ENCODE peak calls at places on chromosomes 6 and 20, in six cellular contexts. S is IMR-90, L is H1, P is neuronal stem cell, A is H9, E is mesenchymal stem cell. U is an unnamed sample.

GRCh38 chr20:44460795-44461141 is 14.9 kb upstream of the TTPAL start:
- DNase-seq in L (no peak), E (peak), P (no peak), A (no peak), S (peak), U (no peak)

GRCh38 chr6:37303891-37304503 is 46.1 kb upstream of the TMEM217 start:
- DNase-seq in A (no peak), E (peak), S (peak), L (no peak), P (no peak), U (peak)

GRCh38 chr20:10524643-10525042 is 89.5 kb downstream of the SLX4IP start:
- DNase-seq in P (no peak), S (no peak), A (no peak), L (no peak), E (no peak), U (peak)

GRCh38 chr6:133892444-133893323 is 3.8 kb downstream of the TCF21 start:
- DNase-seq in S (peak), A (peak), L (no peak), E (peak), P (no peak), U (no peak)

GRCh38 chr6:5749666-5750215 is 257.0 kb downstream of the NRN1 start:
- DNase-seq in A (no peak), S (no peak), P (no peak), L (no peak), E (no peak), U (no peak)

GRCh38 chr6:97668716-97669115 is 385.7 kb upstream of the MMS22L start:
- DNase-seq in L (no peak), E (no peak), S (no peak), A (no peak), P (peak), U (no peak)

GRCh38 chr6:134196568-134197301 is 121.2 kb downstream of the SGK1 start:
- DNase-seq in L (no peak), E (no peak), S (no peak), A (no peak), P (no peak), U (no peak)

GRCh38 chr6:52161689-52162438 is 24.3 kb upstream of the IL17A start:
- DNase-seq in S (no peak), A (no peak), L (no peak), P (no peak), E (no peak), U (no peak)

GRCh38 chr6:137699036-137699683 is 167.9 kb upstream of the TNFAIP3 start:
- DNase-seq in E (peak), S (peak), A (no peak), P (no peak), L (no peak), U (peak)

GRCh38 chr6:20830576-20830975 is 296.3 kb downstream of the CDKAL1 start:
- DNase-seq in P (no peak), S (no peak), L (no peak), A (no peak), E (no peak), U (no peak)

GRCh38 chr6:128515550-128516513 is 4.6 kb downstream of the PTPRK start:
- DNase-seq in S (peak), P (no peak), L (no peak), E (peak), A (no peak), U (no peak)

GRCh38 chr20:4936851-4937412 is 64.4 kb downstream of the SLC23A2 start:
- DNase-seq in S (no peak), A (no peak), E (no peak), L (no peak), P (no peak), U (no peak)

DNA sequence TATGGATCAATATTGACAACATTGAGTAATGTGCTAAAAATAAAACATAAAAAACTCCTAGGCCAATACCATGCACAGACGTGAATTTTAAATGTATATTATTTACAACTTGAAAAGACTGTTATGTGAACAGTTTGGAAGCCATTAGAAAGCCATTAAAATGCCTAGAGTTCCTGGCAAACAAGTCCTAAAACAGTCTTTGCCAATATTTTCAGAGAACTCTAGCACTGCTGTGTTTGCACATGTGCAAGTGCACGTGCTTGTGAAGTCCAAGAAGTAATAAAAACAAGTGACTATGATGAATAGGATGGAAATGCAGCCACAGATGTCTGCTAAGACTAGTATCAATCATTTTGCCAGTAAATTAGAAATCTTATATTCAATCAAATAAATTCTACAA is 1447.5 kb downstream of the GRIK2 start:
- DNase-seq in E (no peak), L (no peak), P (no peak), S (no peak), A (no peak), U (no peak)
- H4K91ac ChIP-seq in E (no peak), L (no peak), P (no peak), S (no peak), A (no peak), U (no peak)

GRCh38 chr6:43347444-43347843 is 22.0 kb downstream of the ZNF318 start:
- DNase-seq in E (no peak), P (no peak), L (no peak), S (no peak), A (no peak), U (no peak)
- H3K9ac ChIP-seq in E (no peak), P (no peak), L (no peak), S (no peak), A (no peak), U (no peak)

GRCh38 chr6:26534681-26535465 is 3.3 kb upstream of the HMGN4 start:
- DNase-seq in S (no peak), L (no peak), P (no peak), E (no peak), A (no peak), U (no peak)

GRCh38 chr6:26530203-26530602 is 8.0 kb upstream of the HMGN4 start:
- DNase-seq in L (no peak), E (no peak), P (no peak), A (no peak), S (no peak), U (no peak)

GRCh38 chr6:26533532-26533931 is 4.6 kb upstream of the HMGN4 start:
- DNase-seq in E (no peak), L (no peak), A (no peak), P (no peak), S (no peak), U (no peak)

GRCh38 chr6:26531897-26532296 is 6.3 kb upstream of the HMGN4 start:
- DNase-seq in P (no peak), E (no peak), L (no peak), A (no peak), S (no peak), U (no peak)

DNA sequence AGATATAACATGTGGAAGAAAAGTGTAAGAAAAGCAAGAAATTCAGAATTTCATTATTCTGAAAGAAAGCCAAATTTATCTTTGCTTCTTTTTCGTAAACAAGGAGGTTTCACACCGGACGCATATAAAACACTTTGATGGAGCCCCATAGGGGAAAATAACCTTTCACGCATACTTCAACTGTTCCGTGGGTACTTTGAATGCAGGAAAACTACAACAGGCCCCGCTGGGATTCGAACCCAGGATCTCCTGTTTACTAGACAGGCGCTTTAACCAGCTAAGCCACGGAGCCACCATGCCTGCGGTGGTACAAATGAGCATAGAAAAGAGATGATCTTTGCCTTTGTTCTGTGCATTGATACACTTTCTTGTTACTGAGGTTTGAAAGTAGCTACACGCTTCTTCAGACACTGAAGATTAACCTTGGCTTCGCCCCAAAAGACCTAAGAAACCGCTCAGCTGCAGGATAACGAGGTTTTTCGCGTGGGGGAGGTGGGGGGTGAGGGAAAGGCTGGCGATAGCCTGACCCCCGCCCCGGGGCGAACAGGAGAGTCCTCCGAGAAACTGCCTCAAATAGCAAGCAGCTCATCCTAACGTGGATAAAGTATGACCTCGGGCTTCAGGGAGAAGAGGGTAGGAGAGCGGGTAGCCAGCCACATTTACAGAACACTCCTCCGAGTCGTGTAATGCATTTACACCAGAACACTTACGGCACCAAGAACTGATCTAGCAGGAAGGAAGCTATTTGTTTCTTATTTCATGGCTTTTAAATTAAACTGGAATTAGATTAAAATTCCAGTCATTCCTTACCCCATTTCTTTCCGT is 5.3 kb upstream of the HMGN4 start:
- DNase-seq in L (no peak), A (peak), P (peak), E (peak), S (peak), U (peak)
- H3K18ac ChIP-seq in L (no peak), A (peak), P (peak), E (peak), S (peak), U (no peak)

GRCh38 chr6:16731503-16732018 is 29.7 kb downstream of the ATXN1 start:
- DNase-seq in E (peak), A (no peak), L (no peak), S (no peak), P (no peak), U (no peak)

GRCh38 chr6:16735014-16735413 is 26.2 kb downstream of the ATXN1 start:
- DNase-seq in L (no peak), E (no peak), A (no peak), P (no peak), S (no peak), U (no peak)

GRCh38 chr6:16730720-16731502 is 30.3 kb downstream of the ATXN1 start:
- DNase-seq in L (no peak), P (no peak), A (no peak), E (peak), S (no peak), U (peak)

GRCh38 chr6:16729744-16730143 is 31.5 kb downstream of the ATXN1 start:
- DNase-seq in S (no peak), L (no peak), P (no peak), A (no peak), E (no peak), U (no peak)

GRCh38 chr6:16733085-16733484 is 28.2 kb downstream of the ATXN1 start:
- DNase-seq in L (no peak), A (no peak), S (no peak), E (no peak), P (no peak), U (no peak)
- H4K91ac ChIP-seq in L (no peak), A (no peak), S (no peak), E (no peak), P (no peak), U (no peak)